ENCODE peak calls at places on chromosomes 5 and 9, in nine cellular contexts. F is A549, B is HL-60, A is Panc1, Q is HCT116, I is SK-N-SH, L is HepG2, E is K562, C is GM12878. Z is an unnamed sample.

GRCh38 chr9:134964686-134965085 is 47.0 kb upstream of the FCN1 start:
- DNase-seq in F (no peak), B (no peak), A (no peak), Q (no peak), I (no peak), L (no peak), E (no peak), C (no peak), Z (no peak)

GRCh38 chr9:90128587-90129190 is 513.9 kb downstream of the DIRAS2 start:
- DNase-seq in F (no peak), B (no peak), A (no peak), Q (no peak), I (no peak), L (no peak), E (no peak), C (no peak), Z (no peak)

GRCh38 chr5:89028579-89029272 is 145.7 kb upstream of the MEF2C start:
- DNase-seq in F (no peak), B (no peak), A (no peak), Q (peak), I (no peak), L (no peak), E (no peak), C (no peak), Z (no peak)

GRCh38 chr5:135977375-135977928 is 22.7 kb upstream of the LECT2 start:
- DNase-seq in F (peak), B (no peak), A (peak), Q (peak), I (no peak), L (no peak), E (peak), C (no peak), Z (peak)

GRCh38 chr5:10703676-10704075 is 57.4 kb downstream of the DAP start:
- DNase-seq in F (no peak), B (no peak), A (no peak), Q (no peak), I (no peak), L (no peak), E (no peak), C (no peak), Z (no peak)

GRCh38 chr9:130535818-130536521 is 43.4 kb upstream of the FUBP3 start:
- DNase-seq in F (no peak), B (no peak), A (no peak), Q (no peak), I (no peak), L (peak), E (peak), C (no peak), Z (peak)

GRCh38 chr5:142080248-142080647 is 28.3 kb upstream of the NDFIP1 start:
- DNase-seq in F (no peak), B (no peak), A (no peak), Q (no peak), I (no peak), L (no peak), E (no peak), C (no peak), Z (no peak)

GRCh38 chr5:14741721-14742426 is 77.4 kb downstream of the OTULIN start:
- DNase-seq in F (no peak), B (no peak), A (no peak), Q (no peak), I (no peak), L (no peak), E (no peak), C (no peak), Z (no peak)

GRCh38 chr5:10030219-10030831 is 219.4 kb downstream of the ATPSCKMT start:
- DNase-seq in F (no peak), B (no peak), A (no peak), Q (peak), I (no peak), L (peak), E (no peak), C (no peak), Z (peak)

GRCh38 chr5:45643051-45643450 is 53.1 kb downstream of the HCN1 start:
- DNase-seq in F (no peak), B (no peak), A (no peak), Q (no peak), I (no peak), L (no peak), E (no peak), C (no peak), Z (no peak)

GRCh38 chr9:108620767-108621166 is 235.0 kb downstream of the ACTL7B start:
- DNase-seq in F (no peak), B (no peak), A (no peak), Q (no peak), I (no peak), L (no peak), E (no peak), C (no peak), Z (no peak)

GRCh38 chr9:108057421-108058136 is 568.0 kb upstream of the KLF4 start:
- DNase-seq in F (peak), B (no peak), A (no peak), Q (no peak), I (no peak), L (no peak), E (no peak), C (no peak), Z (peak)

GRCh38 chr5:124461857-124462423 is 284.5 kb downstream of the ZNF608 start:
- DNase-seq in F (no peak), B (no peak), A (no peak), Q (no peak), I (no peak), L (no peak), E (no peak), C (no peak), Z (no peak)

GRCh38 chr5:57676228-57677098 is 193.9 kb upstream of the ACTBL2 start:
- DNase-seq in F (no peak), B (no peak), A (no peak), Q (no peak), I (peak), L (peak), E (no peak), C (no peak), Z (no peak)

GRCh38 chr9:133914483-133915342 is 77.4 kb downstream of the VAV2 start:
- DNase-seq in F (no peak), B (peak), A (no peak), Q (no peak), I (no peak), L (peak), E (no peak), C (no peak), Z (peak)

GRCh38 chr5:83726912-83727311 is 6.3 kb upstream of the HAPLN1 start:
- DNase-seq in F (no peak), B (no peak), A (no peak), Q (no peak), I (no peak), L (peak), E (no peak), C (no peak), Z (no peak)

GRCh38 chr5:149956685-149957084 is 3.9 kb upstream of the SLC26A2 start:
- DNase-seq in F (no peak), B (no peak), A (no peak), Q (no peak), I (no peak), L (no peak), E (no peak), C (no peak), Z (no peak)

GRCh38 chr5:61450170-61450815 is 118.2 kb downstream of the ZSWIM6 start:
- DNase-seq in F (peak), B (no peak), A (peak), Q (peak), I (no peak), L (no peak), E (no peak), C (no peak), Z (no peak)

GRCh38 chr9:131656356-131657030 is 83.4 kb downstream of the RAPGEF1 start:
- DNase-seq in F (no peak), B (peak), A (no peak), Q (no peak), I (no peak), L (no peak), E (no peak), C (peak), Z (no peak)

GRCh38 chr5:59799668-59800374 is 93.7 kb downstream of the PDE4D start:
- DNase-seq in F (peak), B (no peak), A (peak), Q (peak), I (peak), L (peak), E (peak), C (peak), Z (peak)

GRCh38 chr5:73199671-73200070 is 26.7 kb downstream of the TMEM174 start:
- DNase-seq in F (no peak), B (no peak), A (no peak), Q (no peak), I (no peak), L (no peak), E (no peak), C (no peak), Z (no peak)

GRCh38 chr5:54363669-54364068 is 53.3 kb upstream of the ARL15 start:
- DNase-seq in F (no peak), B (no peak), A (no peak), Q (no peak), I (no peak), L (no peak), E (no peak), C (no peak), Z (no peak)

GRCh38 chr9:91207889-91208651 is 153.6 kb downstream of the AUH start:
- DNase-seq in F (no peak), B (no peak), A (no peak), Q (no peak), I (no peak), L (peak), E (no peak), C (peak), Z (no peak)

GRCh38 chr9:83066771-83067170 is 3.8 kb upstream of the RASEF start:
- DNase-seq in F (no peak), B (no peak), A (no peak), Q (no peak), I (no peak), L (no peak), E (no peak), C (no peak), Z (no peak)

GRCh38 chr9:121354770-121355169 is 15.3 kb downstream of the STOM start:
- DNase-seq in F (no peak), B (no peak), A (no peak), Q (no peak), I (no peak), L (no peak), E (no peak), C (no peak), Z (no peak)

GRCh38 chr5:86999951-87000350 is 267.7 kb upstream of the RASA1 start:
- DNase-seq in F (no peak), B (no peak), A (no peak), Q (no peak), I (no peak), L (no peak), E (no peak), C (no peak), Z (no peak)

GRCh38 chr5:87007737-87008136 is 259.9 kb upstream of the RASA1 start:
- DNase-seq in F (no peak), B (no peak), A (no peak), Q (no peak), I (no peak), L (no peak), E (no peak), C (no peak), Z (no peak)

GRCh38 chr5:86997501-86997900 is 270.2 kb upstream of the RASA1 start:
- DNase-seq in F (no peak), B (no peak), A (no peak), Q (no peak), I (no peak), L (no peak), E (no peak), C (no peak), Z (no peak)

GRCh38 chr5:87004101-87004500 is 263.6 kb upstream of the RASA1 start:
- DNase-seq in F (no peak), B (no peak), A (no peak), Q (no peak), I (no peak), L (no peak), E (no peak), C (no peak), Z (no peak)

GRCh38 chr5:87002485-87002884 is 265.2 kb upstream of the RASA1 start:
- DNase-seq in F (no peak), B (no peak), A (no peak), Q (no peak), I (no peak), L (no peak), E (no peak), C (no peak), Z (no peak)
- TF ChIP-seq REST in F (no peak), B (no peak), A (no peak), Q (no peak), I (no peak), L (no peak), E (no peak), C (no peak), Z (no peak)

GRCh38 chr5:167792538-167792937 is 498.9 kb upstream of the WWC1 start:
- DNase-seq in F (no peak), B (no peak), A (no peak), Q (no peak), I (no peak), L (no peak), E (no peak), C (no peak), Z (peak)
- TF ChIP-seq REST in F (no peak), B (no peak), A (no peak), Q (no peak), I (no peak), L (no peak), E (no peak), C (no peak), Z (no peak)

DNA sequence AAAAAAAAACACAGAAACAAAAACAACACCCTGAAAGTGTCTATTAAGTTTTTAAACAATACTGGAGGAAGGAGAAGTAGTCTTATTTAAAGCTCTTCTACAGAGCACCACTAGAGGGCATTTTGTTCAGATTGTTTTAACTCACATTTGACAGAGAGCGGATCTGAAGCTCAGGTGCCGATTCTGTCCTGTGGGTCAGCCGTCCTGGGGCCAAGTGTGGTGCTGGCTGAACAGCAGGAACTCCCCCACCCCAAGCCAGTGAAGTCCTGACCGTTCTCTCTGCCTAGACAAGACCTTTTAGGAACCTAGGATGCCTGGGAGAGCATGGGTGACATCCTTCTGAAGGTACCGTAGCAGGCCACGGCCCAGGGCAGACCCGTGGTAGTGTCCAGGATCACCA is 3.9 kb downstream of the EXOC3 start:
- DNase-seq in F (peak), B (peak), A (no peak), Q (peak), I (peak), L (peak), E (no peak), C (no peak), Z (peak)
- TF ChIP-seq REST in F (no peak), B (no peak), A (no peak), Q (no peak), I (no peak), L (no peak), E (no peak), C (no peak), Z (no peak)

GRCh38 chr9:69678843-69679538 is 6.8 kb upstream of the APBA1 start:
- DNase-seq in F (no peak), B (no peak), A (no peak), Q (no peak), I (no peak), L (no peak), E (no peak), C (no peak), Z (no peak)
- TF ChIP-seq REST in F (no peak), B (no peak), A (no peak), Q (no peak), I (no peak), L (no peak), E (no peak), C (no peak), Z (no peak)

GRCh38 chr5:171956314-171956713 is 50.1 kb downstream of the FBXW11 start:
- DNase-seq in F (no peak), B (no peak), A (no peak), Q (no peak), I (no peak), L (no peak), E (no peak), C (no peak), Z (no peak)

GRCh38 chr5:171956870-171957501 is 49.5 kb downstream of the FBXW11 start:
- DNase-seq in F (no peak), B (no peak), A (no peak), Q (no peak), I (no peak), L (no peak), E (no peak), C (no peak), Z (no peak)

GRCh38 chr5:171954721-171955120 is 51.7 kb downstream of the FBXW11 start:
- DNase-seq in F (no peak), B (no peak), A (peak), Q (no peak), I (no peak), L (no peak), E (no peak), C (no peak), Z (no peak)

GRCh38 chr5:171955761-171956160 is 50.7 kb downstream of the FBXW11 start:
- DNase-seq in F (no peak), B (no peak), A (no peak), Q (no peak), I (no peak), L (no peak), E (no peak), C (no peak), Z (no peak)

DNA sequence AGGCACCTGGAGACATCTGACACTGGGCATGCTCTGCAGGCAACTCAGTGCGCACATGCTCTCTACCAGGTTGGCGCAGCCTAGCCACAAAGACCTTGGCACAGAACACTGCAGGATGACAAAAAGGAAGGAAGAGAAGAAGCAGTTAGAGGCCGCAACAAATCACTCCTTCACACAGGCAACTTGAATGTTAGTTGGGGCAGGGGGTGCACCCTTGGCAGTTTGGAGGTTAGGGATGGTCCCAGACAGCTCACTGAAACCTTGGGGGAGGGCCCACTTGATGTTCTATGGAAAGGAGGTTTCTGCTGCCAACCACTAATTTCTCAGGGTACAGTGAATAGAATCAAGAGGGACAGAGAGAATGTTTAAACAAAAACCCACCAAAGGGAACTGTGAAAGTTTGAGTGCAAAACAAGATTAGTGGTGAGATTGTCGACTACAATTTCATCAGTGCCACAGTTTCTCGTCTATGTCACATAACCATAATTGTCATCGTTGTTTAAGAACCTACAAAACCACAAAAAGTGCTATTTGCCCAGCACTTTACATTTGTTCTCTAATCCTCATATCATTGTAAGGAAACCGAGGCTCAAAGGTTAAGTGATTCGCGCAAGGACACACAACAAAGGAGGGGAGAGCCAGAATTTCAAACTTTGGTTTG is 48.7 kb downstream of the FBXW11 start:
- DNase-seq in F (no peak), B (no peak), A (no peak), Q (no peak), I (no peak), L (peak), E (no peak), C (peak), Z (no peak)
- TF ChIP-seq REST in F (no peak), B (no peak), A (no peak), Q (no peak), I (no peak), L (no peak), E (no peak), C (no peak), Z (no peak)

GRCh38 chr5:33235824-33236223 is 204.9 kb upstream of the TARS1 start:
- DNase-seq in F (no peak), B (no peak), A (no peak), Q (no peak), I (no peak), L (no peak), E (no peak), C (peak), Z (no peak)

GRCh38 chr5:33240552-33240951 is 200.2 kb upstream of the TARS1 start:
- DNase-seq in F (no peak), B (no peak), A (no peak), Q (no peak), I (no peak), L (no peak), E (no peak), C (no peak), Z (no peak)

GRCh38 chr5:33235304-33235703 is 205.5 kb upstream of the TARS1 start:
- DNase-seq in F (no peak), B (no peak), A (no peak), Q (no peak), I (no peak), L (no peak), E (no peak), C (no peak), Z (no peak)

GRCh38 chr5:33238826-33239670 is 201.7 kb upstream of the TARS1 start:
- DNase-seq in F (no peak), B (no peak), A (no peak), Q (no peak), I (no peak), L (no peak), E (no peak), C (no peak), Z (no peak)

GRCh38 chr5:33237471-33237870 is 203.3 kb upstream of the TARS1 start:
- DNase-seq in F (no peak), B (no peak), A (no peak), Q (no peak), I (no peak), L (no peak), E (no peak), C (no peak), Z (no peak)
- TF ChIP-seq REST in F (no peak), B (no peak), A (no peak), Q (no peak), I (no peak), L (no peak), E (no peak), C (no peak), Z (no peak)

GRCh38 chr5:104412649-104413240 is 850.2 kb upstream of the NUDT12 start:
- DNase-seq in F (peak), B (no peak), A (peak), Q (peak), I (no peak), L (peak), E (no peak), C (no peak), Z (peak)
- TF ChIP-seq REST in F (no peak), B (no peak), A (no peak), Q (no peak), I (no peak), L (no peak), E (no peak), C (no peak), Z (no peak)

GRCh38 chr5:56493293-56493692 is 260.2 kb upstream of the ANKRD55 start:
- DNase-seq in F (no peak), B (no peak), A (no peak), Q (no peak), I (no peak), L (no peak), E (no peak), C (no peak), Z (no peak)

GRCh38 chr5:56489272-56489671 is 256.1 kb upstream of the ANKRD55 start:
- DNase-seq in F (no peak), B (no peak), A (no peak), Q (no peak), I (no peak), L (no peak), E (no peak), C (no peak), Z (no peak)

GRCh38 chr5:56493751-56494150 is 260.6 kb upstream of the ANKRD55 start:
- DNase-seq in F (no peak), B (no peak), A (no peak), Q (no peak), I (no peak), L (no peak), E (no peak), C (no peak), Z (no peak)

GRCh38 chr5:56492812-56493211 is 259.7 kb upstream of the ANKRD55 start:
- DNase-seq in F (no peak), B (no peak), A (no peak), Q (no peak), I (no peak), L (no peak), E (no peak), C (no peak), Z (no peak)

DNA sequence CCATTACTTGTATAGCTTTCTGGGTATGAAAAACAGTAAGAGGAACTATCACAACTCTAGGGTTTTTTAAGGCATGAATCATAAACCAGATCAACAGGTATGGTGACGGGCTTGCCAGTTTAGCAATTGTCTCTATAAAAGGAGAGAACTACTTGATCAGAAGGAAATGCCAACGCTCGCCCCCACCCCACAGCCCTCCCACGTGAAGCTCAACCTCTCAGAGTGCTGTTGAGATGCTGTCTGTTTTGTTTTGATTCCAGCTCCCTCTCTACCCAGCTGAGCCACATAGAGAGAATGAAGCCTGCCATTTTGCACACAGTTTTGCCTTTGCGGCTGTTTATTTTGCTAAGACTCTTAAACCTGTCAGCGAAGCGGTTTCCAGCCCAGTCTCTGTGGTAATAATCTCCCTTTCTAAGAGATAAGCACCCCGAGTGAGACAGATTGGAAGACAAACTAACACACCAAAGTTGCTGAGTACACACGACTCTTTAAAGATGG is 257.9 kb upstream of the ANKRD55 start:
- DNase-seq in F (no peak), B (no peak), A (no peak), Q (peak), I (no peak), L (no peak), E (no peak), C (no peak), Z (no peak)
- TF ChIP-seq REST in F (no peak), B (no peak), A (no peak), Q (no peak), I (no peak), L (no peak), E (no peak), C (no peak), Z (no peak)